ENCODE peak calls at places on chromosomes 3 and 15, in ten cellular contexts. One of them, this sample, is unnamed.
A peak's percentile ranks its signal among the peaks of the same experiment; 100 is the strongest.

GRCh38 chr3:32412887-32413286 is 21.2 kb downstream of the CMTM7 start:
- DNase-seq in fibroblast of mammary gland: no peak
- DNase-seq in T-cell: no peak
- DNase-seq in amniotic epithelial cell: no peak
- DNase-seq in KBM-7: no peak
- DNase-seq in activated T-cell treated with anti-CD3 and anti-CD28 coated beads, Interleukin-2, amount 50 U/mL, for 48 hours: no peak
- DNase-seq in esophagus muscularis mucosa: no peak
- DNase-seq in SJSA1: no peak
- DNase-seq in PC-3: no peak
- DNase-seq in A673: no peak
- DNase-seq in this sample: no peak

GRCh38 chr3:123322866-123323265 is 121.1 kb downstream of the SEC22A start:
- DNase-seq in fibroblast of mammary gland: no peak
- DNase-seq in T-cell: no peak
- DNase-seq in amniotic epithelial cell: no peak
- DNase-seq in KBM-7: no peak
- DNase-seq in activated T-cell treated with anti-CD3 and anti-CD28 coated beads, Interleukin-2, amount 50 U/mL, for 48 hours: no peak
- DNase-seq in esophagus muscularis mucosa: no peak
- DNase-seq in SJSA1: no peak
- DNase-seq in PC-3: no peak
- DNase-seq in A673: no peak
- DNase-seq in this sample: no peak

GRCh38 chr3:171753025-171753472 is 57.2 kb downstream of the PLD1 start:
- DNase-seq in fibroblast of mammary gland: peak; percentile 77
- DNase-seq in T-cell: no peak
- DNase-seq in amniotic epithelial cell: peak; percentile 42
- DNase-seq in KBM-7: no peak
- DNase-seq in activated T-cell treated with anti-CD3 and anti-CD28 coated beads, Interleukin-2, amount 50 U/mL, for 48 hours: no peak
- DNase-seq in esophagus muscularis mucosa: no peak
- DNase-seq in SJSA1: no peak
- DNase-seq in PC-3: peak; percentile 15
- DNase-seq in A673: no peak
- DNase-seq in this sample: no peak

GRCh38 chr3:14248849-14249523 is 70.4 kb downstream of the LSM3 start:
- DNase-seq in fibroblast of mammary gland: no peak
- DNase-seq in T-cell: no peak
- DNase-seq in amniotic epithelial cell: peak; percentile 36
- DNase-seq in KBM-7: no peak
- DNase-seq in activated T-cell treated with anti-CD3 and anti-CD28 coated beads, Interleukin-2, amount 50 U/mL, for 48 hours: no peak
- DNase-seq in esophagus muscularis mucosa: no peak
- DNase-seq in SJSA1: no peak
- DNase-seq in PC-3: no peak
- DNase-seq in A673: no peak
- DNase-seq in this sample: no peak

GRCh38 chr3:124269619-124270018 is 277.7 kb upstream of the ROPN1 start:
- DNase-seq in fibroblast of mammary gland: no peak
- DNase-seq in T-cell: no peak
- DNase-seq in amniotic epithelial cell: no peak
- DNase-seq in KBM-7: no peak
- DNase-seq in activated T-cell treated with anti-CD3 and anti-CD28 coated beads, Interleukin-2, amount 50 U/mL, for 48 hours: no peak
- DNase-seq in esophagus muscularis mucosa: no peak
- DNase-seq in SJSA1: no peak
- DNase-seq in PC-3: no peak
- DNase-seq in A673: no peak
- DNase-seq in this sample: no peak

GRCh38 chr3:17505856-17506255 is 236.6 kb downstream of the TBC1D5 start:
- DNase-seq in fibroblast of mammary gland: peak; percentile 19
- DNase-seq in T-cell: no peak
- DNase-seq in amniotic epithelial cell: no peak
- DNase-seq in KBM-7: no peak
- DNase-seq in activated T-cell treated with anti-CD3 and anti-CD28 coated beads, Interleukin-2, amount 50 U/mL, for 48 hours: no peak
- DNase-seq in esophagus muscularis mucosa: no peak
- DNase-seq in SJSA1: no peak
- DNase-seq in PC-3: peak; percentile 40
- DNase-seq in A673: no peak
- DNase-seq in this sample: no peak

GRCh38 chr15:86837631-86838030 is 758.0 kb downstream of the AGBL1 start:
- DNase-seq in fibroblast of mammary gland: no peak
- DNase-seq in T-cell: no peak
- DNase-seq in amniotic epithelial cell: no peak
- DNase-seq in KBM-7: no peak
- DNase-seq in activated T-cell treated with anti-CD3 and anti-CD28 coated beads, Interleukin-2, amount 50 U/mL, for 48 hours: no peak
- DNase-seq in esophagus muscularis mucosa: no peak
- DNase-seq in SJSA1: no peak
- DNase-seq in PC-3: no peak
- DNase-seq in A673: no peak
- DNase-seq in this sample: no peak

GRCh38 chr15:61682891-61683500 is 377.3 kb downstream of the VPS13C start:
- DNase-seq in fibroblast of mammary gland: no peak
- DNase-seq in T-cell: no peak
- DNase-seq in amniotic epithelial cell: no peak
- DNase-seq in KBM-7: no peak
- DNase-seq in activated T-cell treated with anti-CD3 and anti-CD28 coated beads, Interleukin-2, amount 50 U/mL, for 48 hours: no peak
- DNase-seq in esophagus muscularis mucosa: peak; percentile 75
- DNase-seq in SJSA1: no peak
- DNase-seq in PC-3: no peak
- DNase-seq in A673: no peak
- DNase-seq in this sample: no peak

GRCh38 chr3:48276856-48277641 is 36.1 kb downstream of the ZNF589 start:
- DNase-seq in fibroblast of mammary gland: no peak
- DNase-seq in T-cell: no peak
- DNase-seq in amniotic epithelial cell: peak; percentile 37
- DNase-seq in KBM-7: no peak
- DNase-seq in activated T-cell treated with anti-CD3 and anti-CD28 coated beads, Interleukin-2, amount 50 U/mL, for 48 hours: no peak
- DNase-seq in esophagus muscularis mucosa: no peak
- DNase-seq in SJSA1: no peak
- DNase-seq in PC-3: no peak
- DNase-seq in A673: no peak
- DNase-seq in this sample: no peak

GRCh38 chr3:172201990-172202318 is 162.6 kb downstream of the FNDC3B start:
- DNase-seq in fibroblast of mammary gland: peak; percentile 84
- DNase-seq in T-cell: no peak
- DNase-seq in amniotic epithelial cell: peak; percentile 90
- DNase-seq in KBM-7: no peak
- DNase-seq in activated T-cell treated with anti-CD3 and anti-CD28 coated beads, Interleukin-2, amount 50 U/mL, for 48 hours: no peak
- DNase-seq in esophagus muscularis mucosa: no peak
- DNase-seq in SJSA1: no peak
- DNase-seq in PC-3: no peak
- DNase-seq in A673: peak; percentile 54
- DNase-seq in this sample: no peak

This sample was measured in activated CD8-positive, alpha-beta memory T cell treated with anti-CD3 and anti-CD28 coated beads, Interleukin-2, amount 50 U/mL, for 48 hours.